ENCODE peak calls at places on chromosomes 6 and 20, in seven cellular contexts. Q is stimulated activated CD4-positive, alpha-beta T cell treated with anti-CD3 and anti-CD28 coated beads, Interleukin-1b, Interleukin-23, amount 100 ng/mL, for 1 hour; J is GM20000; H is stromal cell of bone marrow; A is stimulated activated CD8-positive, alpha-beta memory T cell treated with anti-CD3 and anti-CD28 coated beads, Interleukin-2, amount 100 ng/mL, for 48 hours; Y is NCI-H2081; I is psoas muscle. W is an unnamed sample.

GRCh38 chr6:79913369-79913768 is 34.0 kb downstream of the ELOVL4 start:
- DNase-seq in I (no peak), H (no peak), J (no peak), Q (no peak), A (no peak), Y (peak; percentile 75), W (no peak)

GRCh38 chr6:3209114-3210023 is 18.1 kb downstream of the TUBB2B start:
- DNase-seq in Q (peak; percentile 33), Y (no peak), A (peak; percentile 48), I (peak; percentile 67), J (peak; percentile 56), H (peak; percentile 97), W (no peak)

GRCh38 chr6:978937-979685 is 286.2 kb upstream of the EXOC2 start:
- DNase-seq in H (no peak), Q (no peak), A (no peak), J (no peak), Y (no peak), I (no peak), W (no peak)

GRCh38 chr20:21548390-21549035 is 34.6 kb upstream of the NKX2-2 start:
- DNase-seq in I (no peak), Y (no peak), J (peak; percentile 34), H (no peak), A (no peak), Q (no peak), W (no peak)

GRCh38 chr20:46375771-46376170 is 30.6 kb downstream of the ELMO2 start:
- DNase-seq in Q (no peak), J (no peak), H (no peak), A (no peak), Y (no peak), I (no peak), W (no peak)

GRCh38 chr6:402901-403658 is 11.5 kb downstream of the IRF4 start:
- DNase-seq in H (no peak), A (no peak), Q (no peak), Y (no peak), J (no peak), I (no peak), W (no peak)

GRCh38 chr20:43102394-43102793 is 87.3 kb downstream of the PTPRT start:
- DNase-seq in I (no peak), A (no peak), Y (no peak), H (no peak), J (no peak), Q (no peak), W (no peak)

GRCh38 chr6:30814137-30815084 is 69.9 kb upstream of the DDR1 start:
- DNase-seq in H (peak; percentile 34), Y (no peak), J (peak; percentile 42), I (no peak), Q (no peak), A (peak; percentile 42), W (no peak)

GRCh38 chr6:98831057-98832031 is 3.0 kb upstream of the POU3F2 start:
- DNase-seq in A (no peak), J (no peak), I (no peak), Q (no peak), H (no peak), Y (peak; percentile 67), W (peak; percentile 9)

GRCh38 chr20:10861619-10862018 is 187.8 kb upstream of the JAG1 start:
- DNase-seq in Y (peak; percentile 52), H (no peak), I (no peak), Q (no peak), A (no peak), J (no peak), W (no peak)

GRCh38 chr20:43832096-43832816 is 82.4 kb upstream of the TOX2 start:
- DNase-seq in H (no peak), Y (no peak), Q (no peak), A (no peak), J (no peak), I (no peak), W (no peak)

GRCh38 chr6:35300848-35301247 is 3.2 kb downstream of the DEF6 start:
- DNase-seq in Q (no peak), J (no peak), I (no peak), H (no peak), Y (no peak), A (no peak), W (peak; percentile 55)

GRCh38 chr20:54984104-54984448 is 508.7 kb downstream of the DOK5 start:
- DNase-seq in A (no peak), Y (no peak), H (no peak), Q (no peak), J (no peak), I (no peak), W (no peak)

GRCh38 chr6:36674942-36675341 is 3.6 kb upstream of the CDKN1A start:
- DNase-seq in A (no peak), Q (no peak), H (no peak), I (no peak), J (no peak), Y (no peak), W (no peak)

GRCh38 chr6:100342830-100343229 is 121.9 kb downstream of the SIM1 start:
- DNase-seq in A (no peak), J (no peak), Y (no peak), I (no peak), Q (no peak), H (no peak), W (no peak)

GRCh38 chr20:25483431-25484132 is 76.1 kb downstream of the GINS1 start:
- DNase-seq in H (no peak), Q (no peak), J (no peak), A (no peak), I (no peak), Y (no peak), W (no peak)

GRCh38 chr6:3561745-3562144 is 104.9 kb upstream of the SLC22A23 start:
- DNase-seq in A (no peak), Y (peak; percentile 41), J (no peak), Q (no peak), I (no peak), H (no peak), W (peak; percentile 76)

GRCh38 chr20:44457016-44457415 is 18.7 kb upstream of the TTPAL start:
- DNase-seq in J (no peak), H (no peak), A (no peak), I (no peak), Q (no peak), Y (no peak), W (no peak)